ENCODE peak calls at places on chromosomes 2 and 18, in nine cellular contexts. W is retinal pigment epithelial cell, Z is GM20000, I is GM23338, K is mesothelial cell of epicardium, O is transverse colon, Y is tibial nerve, D is ovary, Q is WTC11. B is an unnamed sample.

GRCh38 chr2:85913854-85914524 is 25.2 kb upstream of the ST3GAL5 start:
- DNase-seq in W (no peak), Z (no peak), I (no peak), K (no peak), O (no peak), Y (no peak), D (no peak), Q (no peak), B (no peak)

GRCh38 chr2:48228345-48228684 is 301.6 kb upstream of the STON1 start:
- DNase-seq in W (no peak), Z (no peak), I (no peak), K (no peak), O (no peak), Y (no peak), D (no peak), Q (no peak), B (no peak)

GRCh38 chr2:9983413-9984216 is 32.1 kb downstream of the GRHL1 start:
- DNase-seq in W (no peak), Z (no peak), I (no peak), K (no peak), O (no peak), Y (no peak), D (no peak), Q (no peak), B (no peak)

GRCh38 chr18:58101291-58101706 is 57.3 kb downstream of the NEDD4L start:
- DNase-seq in W (no peak), Z (peak), I (no peak), K (no peak), O (no peak), Y (no peak), D (no peak), Q (no peak), B (no peak)

GRCh38 chr2:3491306-3491705 is 28.0 kb downstream of the ADI1 start:
- DNase-seq in W (no peak), Z (no peak), I (no peak), K (no peak), O (no peak), Y (no peak), D (no peak), Q (no peak), B (no peak)

GRCh38 chr2:74845991-74846390 is 12.1 kb downstream of the HK2 start:
- DNase-seq in W (no peak), Z (no peak), I (no peak), K (no peak), O (no peak), Y (no peak), D (no peak), Q (no peak), B (no peak)

GRCh38 chr2:146579154-146579930 is 1265.5 kb upstream of the ACVR2A start:
- DNase-seq in W (peak), Z (no peak), I (no peak), K (no peak), O (no peak), Y (no peak), D (no peak), Q (no peak), B (no peak)

GRCh38 chr2:141137121-141137693 is 993.6 kb downstream of the LRP1B start:
- DNase-seq in W (no peak), Z (no peak), I (no peak), K (no peak), O (no peak), Y (no peak), D (no peak), Q (no peak), B (no peak)

GRCh38 chr18:46297621-46298020 is 193.4 kb downstream of the HAUS1 start:
- DNase-seq in W (no peak), Z (no peak), I (no peak), K (no peak), O (no peak), Y (no peak), D (no peak), Q (no peak), B (no peak)

GRCh38 chr2:234564719-234565118 is 67.8 kb upstream of the ARL4C start:
- DNase-seq in W (no peak), Z (no peak), I (no peak), K (no peak), O (no peak), Y (no peak), D (no peak), Q (no peak), B (no peak)

GRCh38 chr2:29606105-29606871 is 315.1 kb downstream of the ALK start:
- DNase-seq in W (peak), Z (no peak), I (no peak), K (no peak), O (no peak), Y (no peak), D (no peak), Q (no peak), B (no peak)

GRCh38 chr18:22691988-22692710 is 241.0 kb upstream of the RBBP8 start:
- DNase-seq in W (peak), Z (no peak), I (no peak), K (no peak), O (no peak), Y (no peak), D (no peak), Q (no peak), B (no peak)

GRCh38 chr2:75100011-75100680 is 99.2 kb downstream of the TACR1 start:
- DNase-seq in W (peak), Z (no peak), I (no peak), K (peak), O (no peak), Y (no peak), D (no peak), Q (no peak), B (no peak)

DNA sequence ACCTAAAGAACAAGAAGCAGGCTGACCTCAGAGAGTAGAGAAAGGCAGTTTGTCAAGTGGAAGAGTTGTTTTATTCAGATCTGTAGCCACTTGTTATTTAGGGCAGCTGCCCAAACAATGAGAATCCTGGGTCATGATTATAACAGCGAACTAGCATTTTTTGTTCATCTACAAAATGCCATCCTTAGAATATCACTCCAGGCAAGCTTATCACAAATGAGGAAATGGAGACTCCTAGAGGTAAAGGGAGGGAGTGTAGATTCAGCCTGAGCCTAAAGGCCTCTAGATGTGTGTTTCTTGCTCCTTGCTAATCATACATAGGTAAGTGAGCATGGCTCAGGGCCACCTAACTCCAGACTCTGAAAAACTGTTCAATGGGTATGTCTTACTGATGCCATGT is 126.1 kb downstream of the HNMT start:
- DNase-seq in W (no peak), Z (peak), I (peak), K (no peak), O (no peak), Y (no peak), D (no peak), Q (no peak), B (no peak)
- TF ChIP-seq CTCF in W (peak), Z (peak), I (peak), K (no peak), O (peak), Y (peak), D (no peak), Q (peak), B (peak)

DNA sequence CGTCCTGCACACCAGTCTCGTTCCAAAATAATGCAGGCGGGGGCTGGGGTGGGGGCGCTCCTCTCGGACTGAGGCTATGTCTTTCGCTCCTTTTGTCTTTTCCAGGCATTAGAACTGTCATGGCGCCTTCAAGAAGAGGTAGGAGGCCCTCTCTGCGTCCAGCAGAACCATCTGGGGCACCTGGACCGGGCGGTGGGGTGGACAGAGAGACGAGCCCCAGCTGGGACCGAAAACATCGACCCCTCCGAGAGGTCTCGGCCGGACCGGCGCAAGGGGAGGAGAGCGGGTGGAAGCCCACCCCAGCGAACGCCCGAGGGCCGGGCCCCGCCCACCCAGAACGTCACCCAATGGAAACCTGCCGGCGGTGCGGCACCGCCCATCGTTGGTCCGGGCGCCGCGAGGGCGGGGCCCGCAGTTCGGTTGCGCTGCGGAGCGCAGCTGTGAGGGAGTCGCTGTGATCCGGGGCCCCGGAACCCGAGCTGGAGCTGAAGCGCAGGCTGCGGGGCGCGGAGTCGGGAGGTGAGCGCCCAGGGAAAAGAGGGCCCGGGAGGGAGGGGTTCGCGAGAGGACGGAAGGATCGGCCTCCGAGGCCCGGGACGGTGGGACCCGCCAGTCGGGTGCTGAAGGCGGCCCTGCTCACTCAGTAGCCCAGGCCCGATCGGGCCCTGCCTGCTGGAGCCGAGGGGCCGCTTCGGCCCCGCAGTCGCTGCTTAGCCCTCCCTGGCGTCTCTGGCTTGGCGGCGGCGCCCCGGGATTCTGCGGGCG is at the start of gene NRBP1:
- DNase-seq in W (peak), Z (peak), I (peak), K (peak), O (peak), Y (peak), D (peak), Q (peak), B (peak)
- TF ChIP-seq CTCF in W (peak), Z (no peak), I (no peak), K (no peak), O (no peak), Y (peak), D (no peak), Q (no peak), B (peak)

DNA sequence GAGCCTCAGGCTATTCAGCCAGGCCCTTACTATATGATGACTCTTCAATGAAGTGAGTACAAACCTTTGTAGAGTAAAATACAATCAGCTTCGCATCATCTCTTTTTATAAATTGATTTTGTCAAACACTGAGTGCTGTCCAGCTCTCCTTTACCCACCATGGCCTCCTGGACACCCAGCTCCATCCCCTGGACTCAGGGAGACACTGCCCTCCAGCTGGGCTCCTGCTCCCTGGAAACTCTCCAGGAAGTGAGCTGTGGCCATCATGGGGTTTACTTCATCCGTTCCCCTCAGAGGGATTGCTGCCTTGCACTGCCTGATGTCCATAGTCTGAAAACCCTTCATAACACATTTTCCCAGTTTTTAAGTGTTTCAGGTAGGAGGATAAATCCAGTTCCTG is 82.5 kb upstream of the XIRP2 start:
- DNase-seq in W (no peak), Z (no peak), I (no peak), K (no peak), O (no peak), Y (no peak), D (no peak), Q (no peak), B (no peak)
- TF ChIP-seq CTCF in W (no peak), Z (no peak), I (no peak), K (no peak), O (no peak), Y (no peak), D (no peak), Q (no peak), B (no peak)

DNA sequence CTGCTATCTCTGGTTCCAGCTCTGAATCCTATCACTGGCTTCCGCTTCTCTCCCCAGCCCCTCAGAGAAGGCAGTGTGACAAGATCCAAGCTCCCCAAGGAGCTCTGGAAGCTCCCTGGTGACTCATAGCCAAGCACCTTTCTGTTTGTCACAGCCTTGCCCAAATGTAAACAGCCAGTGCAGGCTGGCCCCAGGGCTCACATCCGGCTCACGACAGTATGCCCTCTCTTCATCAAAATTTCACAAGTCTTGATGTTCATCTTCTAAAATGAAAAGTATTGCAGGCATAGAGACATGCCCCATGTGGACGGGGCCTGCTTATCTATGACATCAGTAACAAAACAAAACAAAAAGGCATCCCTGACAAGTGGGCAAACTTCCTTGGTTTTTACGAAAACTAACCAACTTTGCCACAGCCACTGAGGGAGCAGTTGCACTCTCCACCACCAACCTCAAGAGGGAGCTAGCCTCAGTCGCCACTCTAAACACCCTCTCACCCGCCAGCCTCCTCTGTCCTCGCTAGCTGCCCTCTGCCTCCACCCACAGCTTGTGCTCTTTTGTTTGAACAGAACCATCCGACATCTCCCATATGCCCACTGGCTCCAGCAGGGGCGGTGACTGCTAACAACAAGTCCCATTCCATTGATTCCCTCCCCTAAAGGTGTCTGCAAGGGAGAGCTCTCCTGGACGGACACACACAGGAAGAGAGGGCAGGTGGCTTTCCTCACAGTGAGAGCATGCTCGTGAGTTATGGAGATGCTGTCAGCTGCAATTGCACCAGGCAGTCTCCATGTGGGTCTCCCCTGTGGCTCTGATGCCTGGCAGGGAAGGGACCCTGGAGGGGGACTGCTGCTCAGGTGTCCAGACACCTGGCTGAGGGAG is 71.0 kb upstream of the DAPL1 start:
- DNase-seq in W (no peak), Z (no peak), I (peak), K (no peak), O (no peak), Y (no peak), D (no peak), Q (peak), B (no peak)
- TF ChIP-seq CTCF in W (peak), Z (no peak), I (peak), K (no peak), O (no peak), Y (no peak), D (no peak), Q (peak), B (peak)

GRCh38 chr18:72697706-72698105 is 153.6 kb upstream of the CBLN2 start:
- DNase-seq in W (no peak), Z (no peak), I (peak), K (no peak), O (no peak), Y (no peak), D (no peak), Q (no peak), B (no peak)

GRCh38 chr18:72704202-72704601 is 160.1 kb upstream of the CBLN2 start:
- DNase-seq in W (no peak), Z (no peak), I (no peak), K (no peak), O (no peak), Y (no peak), D (no peak), Q (no peak), B (no peak)

GRCh38 chr18:72700961-72701710 is 157.0 kb upstream of the CBLN2 start:
- DNase-seq in W (no peak), Z (no peak), I (peak), K (no peak), O (no peak), Y (no peak), D (no peak), Q (no peak), B (no peak)
- TF ChIP-seq CTCF in W (peak), Z (no peak), I (peak), K (peak), O (no peak), Y (peak), D (no peak), Q (peak), B (peak)

B was measured in chondrocyte.